ENCODE peak calls at places on chromosomes 11 and 22, in four cellular contexts. A is A549, P is hepatocyte, D is SK-N-SH. J is an unnamed sample.

GRCh38 chr11:16126361-16126760 is 230.0 kb downstream of the SOX6 start:
- DNase-seq in A (no peak), P (peak; percentile 12), D (peak; percentile 36), J (no peak)

GRCh38 chr11:35541621-35542375 is 16.4 kb upstream of the PAMR1 start:
- DNase-seq in D (no peak), A (peak; percentile 23), P (peak; percentile 73), J (no peak)

GRCh38 chr11:86214710-86215109 is 29.8 kb upstream of the EED start:
- DNase-seq in D (no peak), A (no peak), P (no peak), J (no peak)

GRCh38 chr11:10302744-10303557 is 1.9 kb upstream of the ADM start:
- DNase-seq in P (peak; percentile 90), A (peak; percentile 67), D (peak; percentile 72), J (peak; percentile 73)

GRCh38 chr11:130163346-130164220 is 4.0 kb downstream of the ST14 start:
- DNase-seq in D (no peak), P (no peak), A (peak; percentile 19), J (no peak)

GRCh38 chr11:31870609-31871309 is 59.6 kb upstream of the PAX6 start:
- DNase-seq in A (peak; percentile 48), P (peak; percentile 73), D (peak; percentile 49), J (no peak)

GRCh38 chr22:30305519-30305905 is 16.2 kb upstream of the CASTOR1 start:
- DNase-seq in D (no peak), A (no peak), P (no peak), J (peak; percentile 59)

GRCh38 chr11:125593113-125593761 is 585 bp downstream of the STT3A start:
- DNase-seq in A (peak; percentile 42), D (no peak), P (peak; percentile 57), J (no peak)

GRCh38 chr11:100810666-100811065 is 123.6 kb downstream of the ARHGAP42 start:
- DNase-seq in A (no peak), D (no peak), P (no peak), J (no peak)

GRCh38 chr11:113114452-113115027 is 153.3 kb downstream of the NCAM1 start:
- DNase-seq in D (peak; percentile 49), A (peak; percentile 33), P (peak; percentile 79), J (no peak)

GRCh38 chr11:34313099-34313517 is 44.7 kb downstream of the ABTB2 start:
- DNase-seq in D (no peak), A (no peak), P (no peak), J (no peak)

GRCh38 chr11:29641201-29641600 is 375.6 kb downstream of the KCNA4 start:
- DNase-seq in A (no peak), P (no peak), D (no peak), J (no peak)

GRCh38 chr22:17065433-17065832 is 19.4 kb upstream of the IL17RA start:
- DNase-seq in D (no peak), A (no peak), P (no peak), J (no peak)

GRCh38 chr22:39778055-39778454 is 115.5 kb downstream of the ENTHD1 start:
- DNase-seq in D (no peak), P (no peak), A (no peak), J (no peak)

GRCh38 chr22:22245935-22246525 is 1.4 kb downstream of the VPREB1 start:
- DNase-seq in P (no peak), A (no peak), D (no peak), J (no peak)

GRCh38 chr11:57481915-57482781 is 21.8 kb downstream of the RTN4RL2 start:
- DNase-seq in P (no peak), A (no peak), D (no peak), J (no peak)

GRCh38 chr11:10602366-10602765 is 33.9 kb upstream of the LYVE1 start:
- DNase-seq in D (no peak), P (no peak), A (no peak), J (no peak)

GRCh38 chr11:48116843-48117242 is 99.8 kb upstream of the OR4B1 start:
- DNase-seq in A (peak; percentile 38), D (peak; percentile 36), P (no peak), J (no peak)
- TF ChIP-seq CTCF in A (peak; percentile 17), D (peak; percentile 46), P (peak; percentile 26), J (peak; percentile 37)

DNA sequence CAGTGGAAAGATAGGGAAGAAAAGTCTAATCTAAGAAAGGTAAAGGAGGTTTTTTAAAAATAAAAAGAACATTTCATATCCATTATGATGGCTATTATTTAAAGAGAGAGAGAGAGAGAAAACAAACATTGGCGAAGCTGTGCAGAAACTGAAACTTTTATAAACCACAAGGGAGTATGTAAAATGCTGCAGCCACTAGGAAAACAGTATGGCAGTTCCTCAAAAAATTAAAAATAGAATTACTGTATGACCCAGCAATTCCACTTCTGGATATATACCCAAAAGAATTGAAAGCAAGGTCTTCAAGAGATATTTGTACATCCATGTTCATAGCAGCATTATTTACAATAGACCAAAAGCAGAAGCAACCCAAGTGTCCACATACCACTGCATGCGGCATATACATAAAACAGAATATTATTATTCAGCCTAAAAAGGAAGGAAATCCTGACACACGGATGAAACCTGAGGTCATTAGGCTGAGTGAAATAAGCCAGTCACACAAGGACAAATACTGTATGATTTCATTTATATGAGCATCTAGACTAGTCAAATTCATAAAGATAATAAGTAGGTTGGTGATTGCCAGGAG is 85.7 kb downstream of the RELT start:
- DNase-seq in A (no peak), P (no peak), D (no peak), J (no peak)
- H3K27ac ChIP-seq in A (no peak overlapping the region), P (no peak overlapping the region), D (no peak overlapping the region), J (no peak overlapping the region)

GRCh38 chr11:2777871-2778629 is 78.3 kb upstream of the KCNQ1OT1 start:
- DNase-seq in D (peak; percentile 66), P (no peak), A (no peak), J (no peak)

GRCh38 chr11:2777396-2777795 is 77.6 kb upstream of the KCNQ1OT1 start:
- DNase-seq in D (no peak), P (peak; percentile 17), A (no peak), J (no peak)

GRCh38 chr11:2779981-2780849 is 80.4 kb upstream of the KCNQ1OT1 start:
- DNase-seq in D (peak; percentile 71), P (peak; percentile 48), A (no peak), J (no peak)

GRCh38 chr11:2779499-2779980 is 79.7 kb upstream of the KCNQ1OT1 start:
- DNase-seq in P (no peak), A (no peak), D (peak; percentile 87), J (no peak)

GRCh38 chr11:2778630-2779498 is 79.1 kb upstream of the KCNQ1OT1 start:
- DNase-seq in A (peak; percentile 26), P (peak; percentile 92), D (peak; percentile 93), J (no peak)
- TF ChIP-seq CTCF in A (no peak), P (peak; percentile 15), D (no peak), J (no peak)

DNA sequence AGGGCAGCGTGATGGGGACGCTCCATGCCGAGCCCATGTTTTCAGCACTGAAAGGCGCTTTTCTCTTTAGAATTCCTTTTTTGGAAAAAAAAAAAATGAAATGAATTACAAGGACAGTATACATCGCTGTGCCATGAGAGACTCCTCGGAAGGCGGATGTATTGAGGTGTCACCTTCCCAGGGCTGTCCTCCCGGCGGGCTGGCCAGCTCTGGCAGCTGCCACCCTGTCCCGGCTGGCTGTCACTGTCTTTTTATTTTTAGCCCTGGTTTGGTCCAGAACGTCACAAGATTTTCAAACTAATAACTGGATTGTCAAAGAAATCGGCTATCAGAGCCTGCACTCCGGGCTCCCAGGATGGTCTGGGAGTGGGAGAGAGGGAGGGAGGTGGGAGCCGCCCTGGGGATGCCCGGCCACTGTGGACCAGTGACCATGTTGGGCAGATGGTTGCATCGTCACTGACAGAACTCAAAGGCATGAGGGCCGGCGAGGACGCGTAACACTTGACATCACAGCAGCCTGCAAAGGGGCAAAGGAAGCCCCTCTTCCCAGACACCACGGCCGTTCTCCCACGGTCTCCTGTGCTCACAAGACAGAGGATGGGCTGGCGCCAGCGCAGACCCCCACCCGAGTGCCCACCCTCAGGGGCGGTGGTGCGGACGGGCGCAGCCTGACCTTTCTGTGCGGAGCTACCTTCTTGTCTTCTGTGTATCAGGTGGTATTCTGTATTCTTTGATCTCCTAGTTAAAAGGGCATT is 392.9 kb downstream of the TBC1D22A start:
- DNase-seq in D (no peak), A (no peak), P (no peak), J (no peak)
- H3K27ac ChIP-seq in D (no peak overlapping the region), A (no peak overlapping the region), P (no peak overlapping the region), J (no peak overlapping the region)

GRCh38 chr11:76419896-76420295 is 24.9 kb upstream of the EMSY start:
- DNase-seq in A (peak; percentile 30), P (no peak), D (no peak), J (no peak)
- TF ChIP-seq CTCF in A (peak; percentile 35), P (no peak), D (peak; percentile 33), J (no peak)

J was measured in CD8-positive, alpha-beta T cell.